ENCODE peak calls at places on chromosome 3, in seven cellular contexts. Z is neural progenitor cell, J is HFF-Myc, K is RWPE1, L is fibroblast of the aortic adventitia, N is neural crest cell, B is stomach. Y is an unnamed sample.

GRCh38 chr3:149638401-149639092 is 19.3 kb downstream of the WWTR1 start:
- DNase-seq in Z (no peak), J (peak), K (no peak), L (peak), N (peak), B (no peak), Y (peak)

GRCh38 chr3:186869253-186870235 is 27.0 kb downstream of the ADIPOQ start:
- DNase-seq in Z (no peak), J (no peak), K (no peak), L (peak), N (no peak), B (no peak), Y (no peak)

GRCh38 chr3:120450914-120451669 is at the start of gene FSTL1:
- DNase-seq in Z (peak), J (no peak), K (no peak), L (peak), N (peak), B (no peak), Y (no peak)

GRCh38 chr3:105429034-105429762 is 62.5 kb downstream of the ALCAM start:
- DNase-seq in Z (no peak), J (no peak), K (no peak), L (no peak), N (no peak), B (no peak), Y (no peak)

GRCh38 chr3:135736740-135737139 is 228.8 kb upstream of the PPP2R3A start:
- DNase-seq in Z (peak), J (peak), K (no peak), L (peak), N (no peak), B (no peak), Y (no peak)

GRCh38 chr3:65402597-65402996 is 636.1 kb downstream of the MAGI1 start:
- DNase-seq in Z (no peak), J (peak), K (peak), L (peak), N (no peak), B (no peak), Y (peak)

GRCh38 chr3:28191363-28191762 is 50.1 kb upstream of the CMC1 start:
- DNase-seq in Z (no peak), J (no peak), K (no peak), L (no peak), N (no peak), B (no peak), Y (no peak)

GRCh38 chr3:111325160-111325707 is 216.8 kb upstream of the CD96 start:
- DNase-seq in Z (no peak), J (no peak), K (no peak), L (peak), N (no peak), B (no peak), Y (no peak)

GRCh38 chr3:40078590-40078989 is 230.9 kb upstream of the EIF1B start:
- DNase-seq in Z (no peak), J (no peak), K (no peak), L (peak), N (no peak), B (no peak), Y (no peak)

GRCh38 chr3:11510001-11510760 is 133.5 kb downstream of the VGLL4 start:
- DNase-seq in Z (peak), J (no peak), K (no peak), L (no peak), N (peak), B (no peak), Y (no peak)

GRCh38 chr3:117524890-117525289 is 815.3 kb downstream of the TUSC7 start:
- DNase-seq in Z (no peak), J (no peak), K (no peak), L (peak), N (no peak), B (no peak), Y (no peak)

GRCh38 chr3:34159613-34160420 is 361.4 kb downstream of the PDCD6IP start:
- DNase-seq in Z (no peak), J (no peak), K (no peak), L (no peak), N (no peak), B (no peak), Y (no peak)

GRCh38 chr3:181730364-181730763 is 18.6 kb downstream of the SOX2 start:
- DNase-seq in Z (no peak), J (no peak), K (no peak), L (no peak), N (no peak), B (no peak), Y (no peak)

GRCh38 chr3:87287025-87287424 is 10.6 kb upstream of the POU1F1 start:
- DNase-seq in Z (no peak), J (no peak), K (no peak), L (peak), N (no peak), B (no peak), Y (no peak)

GRCh38 chr3:127067116-127067910 is 84.4 kb downstream of the PLXNA1 start:
- DNase-seq in Z (no peak), J (no peak), K (no peak), L (no peak), N (no peak), B (no peak), Y (no peak)

GRCh38 chr3:140953028-140953960 is 11.7 kb downstream of the SLC25A36 start:
- DNase-seq in Z (no peak), J (no peak), K (peak), L (peak), N (no peak), B (no peak), Y (no peak)

GRCh38 chr3:15271785-15272381 is 60.5 kb downstream of the SH3BP5 start:
- DNase-seq in Z (no peak), J (no peak), K (no peak), L (no peak), N (no peak), B (peak), Y (no peak)

GRCh38 chr3:83821526-83821925 is 1137.3 kb upstream of the CADM2 start:
- DNase-seq in Z (no peak), J (no peak), K (no peak), L (no peak), N (no peak), B (no peak), Y (no peak)

GRCh38 chr3:8445861-8446260 is 55.8 kb upstream of the LMCD1 start:
- DNase-seq in Z (no peak), J (peak), K (peak), L (peak), N (no peak), B (no peak), Y (peak)

GRCh38 chr3:154979327-154979726 is 100.8 kb upstream of the MME start:
- DNase-seq in Z (no peak), J (no peak), K (no peak), L (no peak), N (no peak), B (no peak), Y (no peak)

GRCh38 chr3:193711964-193712598 is 119.1 kb downstream of the OPA1 start:
- DNase-seq in Z (no peak), J (no peak), K (no peak), L (no peak), N (no peak), B (no peak), Y (no peak)

GRCh38 chr3:52490938-52491526 is 4.1 kb upstream of the STAB1 start:
- DNase-seq in Z (no peak), J (no peak), K (no peak), L (no peak), N (no peak), B (no peak), Y (no peak)

GRCh38 chr3:15260531-15260930 is 54.5 kb downstream of the CAPN7 start:
- DNase-seq in Z (no peak), J (no peak), K (no peak), L (no peak), N (no peak), B (no peak), Y (no peak)

GRCh38 chr3:186425788-186426730 is 64.0 kb upstream of the DGKG start:
- DNase-seq in Z (peak), J (peak), K (no peak), L (peak), N (no peak), B (no peak), Y (peak)

GRCh38 chr3:41328916-41329315 is 129.6 kb downstream of the CTNNB1 start:
- DNase-seq in Z (no peak), J (no peak), K (no peak), L (peak), N (no peak), B (no peak), Y (no peak)

GRCh38 chr3:4750306-4751056 is 228.8 kb upstream of the BHLHE40 start:
- DNase-seq in Z (peak), J (no peak), K (no peak), L (no peak), N (no peak), B (no peak), Y (no peak)

GRCh38 chr3:171169866-171170265 is 143.3 kb upstream of the SLC2A2 start:
- DNase-seq in Z (no peak), J (no peak), K (no peak), L (no peak), N (no peak), B (no peak), Y (no peak)

GRCh38 chr3:171168086-171168485 is 141.6 kb upstream of the SLC2A2 start:
- DNase-seq in Z (peak), J (no peak), K (peak), L (peak), N (no peak), B (no peak), Y (no peak)

GRCh38 chr3:171165986-171166385 is 139.5 kb upstream of the SLC2A2 start:
- DNase-seq in Z (no peak), J (no peak), K (peak), L (no peak), N (no peak), B (no peak), Y (no peak)

GRCh38 chr3:171169443-171169842 is 142.9 kb upstream of the SLC2A2 start:
- DNase-seq in Z (no peak), J (no peak), K (no peak), L (no peak), N (no peak), B (no peak), Y (no peak)

GRCh38 chr3:171168551-171168950 is 142.0 kb upstream of the SLC2A2 start:
- DNase-seq in Z (no peak), J (no peak), K (no peak), L (no peak), N (no peak), B (no peak), Y (no peak)
- TF ChIP-seq CTCF in Z (peak), J (no peak), K (no peak), L (no peak), N (no peak), B (no peak), Y (no peak)

GRCh38 chr3:190446492-190447301 is 3.0 kb downstream of the TMEM207 start:
- DNase-seq in Z (no peak), J (no peak), K (no peak), L (peak), N (no peak), B (no peak), Y (no peak)
- TF ChIP-seq CTCF in Z (no peak), J (no peak), K (no peak), L (no peak), N (no peak), B (no peak), Y (no peak)

DNA sequence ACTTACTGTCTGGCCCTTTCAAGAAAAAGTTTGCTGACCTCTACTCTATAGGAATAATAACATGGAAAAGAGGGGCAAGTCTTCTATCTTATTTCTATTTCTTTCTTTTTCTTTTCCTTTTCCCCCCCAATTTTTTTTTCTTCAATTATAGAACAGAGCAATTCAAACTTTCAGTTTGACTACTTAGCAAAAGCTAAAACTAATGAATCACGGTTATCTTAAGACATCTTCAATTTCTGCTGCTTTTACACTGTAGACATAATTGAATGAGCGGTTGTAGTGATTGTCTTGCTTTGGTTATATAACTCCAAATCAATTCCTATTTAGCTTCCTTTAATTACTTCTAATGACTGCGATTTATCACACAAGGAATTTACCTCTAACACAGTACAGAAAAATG is 74.3 kb upstream of the P2RY1 start:
- DNase-seq in Z (no peak), J (no peak), K (no peak), L (no peak), N (no peak), B (no peak), Y (no peak)
- TF ChIP-seq CTCF in Z (no peak), J (no peak), K (no peak), L (no peak), N (no peak), B (no peak), Y (no peak)

DNA sequence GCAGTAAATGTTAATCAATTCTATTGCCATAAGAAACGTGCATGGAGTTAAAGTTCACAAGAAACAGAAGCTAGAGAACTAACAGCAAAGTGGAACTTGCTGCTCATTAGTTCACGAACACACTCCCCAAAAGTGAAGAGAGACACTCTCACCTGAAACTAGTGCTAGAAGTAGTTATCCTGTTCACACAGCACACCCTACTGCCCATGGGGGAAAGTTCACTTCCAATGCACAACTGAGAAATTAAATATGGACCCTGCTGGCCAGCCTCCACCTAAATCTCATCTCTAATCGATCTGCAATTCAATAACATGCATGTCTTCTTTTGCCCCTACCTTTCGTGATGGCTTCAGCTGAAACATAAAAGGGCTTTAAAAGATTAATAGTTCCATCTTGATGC is 39.4 kb upstream of the FRMD4B start:
- DNase-seq in Z (peak), J (no peak), K (no peak), L (peak), N (peak), B (no peak), Y (no peak)
- TF ChIP-seq CTCF in Z (peak), J (peak), K (no peak), L (peak), N (peak), B (peak), Y (peak)

GRCh38 chr3:73868688-73869315 is 244.1 kb upstream of the PDZRN3 start:
- DNase-seq in Z (peak), J (peak), K (peak), L (peak), N (peak), B (peak), Y (peak)
- TF ChIP-seq CTCF in Z (peak), J (peak), K (peak), L (peak), N (peak), B (peak), Y (peak)

GRCh38 chr3:38139652-38140051 is 1.2 kb downstream of the MYD88 start:
- DNase-seq in Z (no peak), J (no peak), K (no peak), L (no peak), N (no peak), B (peak), Y (no peak)

GRCh38 chr3:38137615-38138346 is 680 bp upstream of the MYD88 start:
- DNase-seq in Z (peak), J (no peak), K (no peak), L (no peak), N (peak), B (no peak), Y (no peak)

GRCh38 chr3:38136807-38137614 is at the start of gene ACAA1:
- DNase-seq in Z (peak), J (peak), K (peak), L (peak), N (peak), B (peak), Y (peak)

GRCh38 chr3:38139191-38139590 is 730 bp downstream of the MYD88 start:
- DNase-seq in Z (no peak), J (no peak), K (no peak), L (no peak), N (no peak), B (peak), Y (no peak)

GRCh38 chr3:38138347-38139190 is at the start of gene MYD88:
- DNase-seq in Z (peak), J (no peak), K (peak), L (peak), N (peak), B (peak), Y (no peak)
- TF ChIP-seq CTCF in Z (no peak), J (no peak), K (no peak), L (peak), N (no peak), B (no peak), Y (no peak)

GRCh38 chr3:50154476-50154839 is 666 bp upstream of the SEMA3F start:
- DNase-seq in Z (no peak), J (no peak), K (no peak), L (no peak), N (peak), B (no peak), Y (no peak)
- TF ChIP-seq CTCF in Z (peak), J (peak), K (no peak), L (peak), N (peak), B (no peak), Y (peak)

GRCh38 chr3:36874351-36874874 is 70.4 kb downstream of the TRANK1 start:
- DNase-seq in Z (no peak), J (no peak), K (no peak), L (no peak), N (no peak), B (no peak), Y (no peak)

GRCh38 chr3:36868614-36869436 is 76.0 kb downstream of the TRANK1 start:
- DNase-seq in Z (peak), J (peak), K (peak), L (peak), N (peak), B (peak), Y (peak)

GRCh38 chr3:36867810-36868209 is 77.0 kb downstream of the TRANK1 start:
- DNase-seq in Z (peak), J (no peak), K (no peak), L (no peak), N (no peak), B (no peak), Y (no peak)

GRCh38 chr3:36875397-36875796 is 69.5 kb downstream of the TRANK1 start:
- DNase-seq in Z (no peak), J (no peak), K (no peak), L (no peak), N (no peak), B (no peak), Y (no peak)

DNA sequence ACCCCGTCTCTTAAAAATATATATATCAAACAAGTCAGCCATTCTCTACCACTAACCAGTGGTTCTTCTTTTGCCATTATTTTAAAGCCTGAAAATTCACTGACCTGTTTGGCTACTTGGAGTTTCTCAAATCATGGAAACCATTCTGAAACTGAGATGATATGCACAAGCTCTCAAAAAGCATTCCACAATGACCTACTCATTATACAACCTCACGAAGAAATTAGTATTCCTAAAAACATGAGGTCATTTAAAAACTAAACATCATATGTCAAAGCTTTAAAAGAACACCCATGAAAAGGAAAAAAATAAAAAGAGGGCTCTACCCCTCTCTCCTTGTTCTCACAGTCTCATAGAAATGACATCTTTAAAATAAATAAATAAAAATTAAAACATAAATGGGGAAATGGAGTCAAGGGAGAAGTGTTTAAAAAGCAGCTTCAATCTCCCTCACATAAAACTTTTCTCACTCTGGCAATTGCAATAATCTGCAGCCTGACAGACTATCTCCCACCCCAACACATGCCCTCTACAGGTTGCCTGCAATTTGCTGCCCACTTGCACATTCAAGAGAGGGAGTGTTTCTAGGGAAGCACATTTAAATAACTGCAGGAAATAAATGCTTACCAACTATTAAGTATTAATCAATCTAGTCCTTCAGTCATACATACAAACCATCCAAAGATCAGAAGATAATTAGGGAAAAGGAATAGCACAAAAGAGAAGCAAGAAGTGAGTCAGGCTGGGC is 73.3 kb downstream of the TRANK1 start:
- DNase-seq in Z (no peak), J (no peak), K (no peak), L (no peak), N (no peak), B (no peak), Y (no peak)
- TF ChIP-seq CTCF in Z (peak), J (no peak), K (no peak), L (peak), N (no peak), B (no peak), Y (no peak)

GRCh38 chr3:107117922-107118576 is 259.2 kb upstream of the CCDC54 start:
- DNase-seq in Z (peak), J (peak), K (peak), L (peak), N (peak), B (no peak), Y (peak)
- TF ChIP-seq CTCF in Z (peak), J (peak), K (peak), L (peak), N (peak), B (no peak), Y (peak)

GRCh38 chr3:132800958-132801357 is 78.7 kb upstream of the NPHP3 start:
- DNase-seq in Z (no peak), J (no peak), K (no peak), L (no peak), N (no peak), B (no peak), Y (no peak)

GRCh38 chr3:132805071-132805470 is 82.9 kb upstream of the NPHP3 start:
- DNase-seq in Z (no peak), J (no peak), K (no peak), L (no peak), N (no peak), B (no peak), Y (no peak)

GRCh38 chr3:132804498-132804897 is 82.3 kb upstream of the NPHP3 start:
- DNase-seq in Z (no peak), J (no peak), K (no peak), L (peak), N (no peak), B (no peak), Y (no peak)

DNA sequence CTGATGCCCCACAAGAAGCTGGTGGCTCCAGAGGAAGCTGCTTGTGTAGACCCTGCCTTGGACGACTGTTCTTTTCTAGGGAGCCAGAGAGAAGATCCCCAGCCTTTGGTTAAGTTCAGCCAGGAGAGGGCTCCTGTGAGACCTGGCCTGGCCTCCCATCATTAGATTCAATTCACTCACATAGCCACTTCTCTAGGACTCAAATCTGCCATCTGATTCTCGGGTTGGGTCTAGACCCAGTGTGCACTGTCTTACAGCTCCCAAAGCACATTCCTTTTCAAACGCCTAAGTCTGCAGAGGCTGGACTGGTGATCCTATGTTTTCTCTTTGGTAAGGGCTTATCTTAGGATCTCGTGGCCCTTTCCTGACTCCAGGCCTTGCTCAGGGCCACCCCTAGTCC is 81.7 kb upstream of the NPHP3 start:
- DNase-seq in Z (peak), J (no peak), K (no peak), L (no peak), N (no peak), B (no peak), Y (no peak)
- TF ChIP-seq CTCF in Z (peak), J (peak), K (no peak), L (no peak), N (peak), B (no peak), Y (no peak)